ENCODE peak calls at places on chromosomes 2 and 18, in five cellular contexts. One of them, this sample, is unnamed.

GRCh38 chr2:205650450-205650849 is 31.9 kb upstream of the NRP2 start:
- DNase-seq in mammary epithelial cell: peak
- DNase-seq in SK-N-SH: no peak
- DNase-seq in substantia nigra: no peak
- DNase-seq in fibroblast of lung: peak
- DNase-seq in this sample: no peak

GRCh38 chr2:85866165-85866659 is 22.6 kb downstream of the ST3GAL5 start:
- DNase-seq in SK-N-SH: no peak
- DNase-seq in mammary epithelial cell: no peak
- DNase-seq in fibroblast of lung: peak
- DNase-seq in substantia nigra: no peak
- DNase-seq in this sample: no peak

GRCh38 chr18:8602040-8602439 is 7.2 kb upstream of the RAB12 start:
- DNase-seq in mammary epithelial cell: no peak
- DNase-seq in fibroblast of lung: no peak
- DNase-seq in substantia nigra: no peak
- DNase-seq in SK-N-SH: no peak
- DNase-seq in this sample: no peak

GRCh38 chr2:239057533-239057932 is 209.6 kb downstream of the TWIST2 start:
- DNase-seq in substantia nigra: no peak
- DNase-seq in SK-N-SH: no peak
- DNase-seq in mammary epithelial cell: no peak
- DNase-seq in fibroblast of lung: peak
- DNase-seq in this sample: no peak

GRCh38 chr2:148259674-148260073 is 238.8 kb downstream of the MBD5 start:
- DNase-seq in fibroblast of lung: peak
- DNase-seq in mammary epithelial cell: peak
- DNase-seq in substantia nigra: no peak
- DNase-seq in SK-N-SH: no peak
- DNase-seq in this sample: peak

GRCh38 chr18:23067236-23067635 is 68.0 kb upstream of the CABLES1 start:
- DNase-seq in mammary epithelial cell: no peak
- DNase-seq in substantia nigra: no peak
- DNase-seq in fibroblast of lung: peak
- DNase-seq in SK-N-SH: no peak
- DNase-seq in this sample: no peak

GRCh38 chr2:96095116-96095636 is 21.2 kb downstream of the ADRA2B start:
- DNase-seq in substantia nigra: no peak
- DNase-seq in fibroblast of lung: no peak
- DNase-seq in mammary epithelial cell: no peak
- DNase-seq in SK-N-SH: no peak
- DNase-seq in this sample: no peak

GRCh38 chr2:178756843-178757242 is 50.4 kb downstream of the TTN start:
- DNase-seq in substantia nigra: no peak
- DNase-seq in SK-N-SH: no peak
- DNase-seq in mammary epithelial cell: peak
- DNase-seq in fibroblast of lung: peak
- DNase-seq in this sample: no peak

GRCh38 chr2:10385933-10386773 is 62.0 kb downstream of the ODC1 start:
- DNase-seq in substantia nigra: no peak
- DNase-seq in SK-N-SH: no peak
- DNase-seq in mammary epithelial cell: no peak
- DNase-seq in fibroblast of lung: peak
- DNase-seq in this sample: no peak

GRCh38 chr2:180110469-180110868 is 103.4 kb upstream of the CWC22 start:
- DNase-seq in SK-N-SH: no peak
- DNase-seq in fibroblast of lung: no peak
- DNase-seq in substantia nigra: no peak
- DNase-seq in mammary epithelial cell: no peak
- DNase-seq in this sample: no peak

GRCh38 chr2:237819231-237819630 is 20.7 kb downstream of the RBM44 start:
- DNase-seq in substantia nigra: no peak
- DNase-seq in fibroblast of lung: peak
- DNase-seq in SK-N-SH: no peak
- DNase-seq in mammary epithelial cell: no peak
- DNase-seq in this sample: no peak

GRCh38 chr18:76445741-76446232 is 49.3 kb downstream of the ZNF516 start:
- DNase-seq in SK-N-SH: peak
- DNase-seq in fibroblast of lung: no peak
- DNase-seq in substantia nigra: no peak
- DNase-seq in mammary epithelial cell: no peak
- DNase-seq in this sample: no peak

GRCh38 chr2:234960091-234961088 is 8.6 kb downstream of the SH3BP4 start:
- DNase-seq in SK-N-SH: no peak
- DNase-seq in fibroblast of lung: peak
- DNase-seq in substantia nigra: no peak
- DNase-seq in mammary epithelial cell: no peak
- DNase-seq in this sample: no peak
- H3K27ac ChIP-seq in SK-N-SH: no peak
- H3K27ac ChIP-seq in fibroblast of lung: peak
- H3K27ac ChIP-seq in substantia nigra: peak
- H3K27ac ChIP-seq in mammary epithelial cell: no peak
- H3K27ac ChIP-seq in this sample: no peak

GRCh38 chr2:73836141-73836943 is 7.6 kb downstream of the STAMBP start:
- DNase-seq in SK-N-SH: no peak
- DNase-seq in substantia nigra: no peak
- DNase-seq in mammary epithelial cell: no peak
- DNase-seq in fibroblast of lung: no peak
- DNase-seq in this sample: no peak

GRCh38 chr2:73841912-73842738 is 13.4 kb downstream of the STAMBP start:
- DNase-seq in substantia nigra: no peak
- DNase-seq in mammary epithelial cell: no peak
- DNase-seq in SK-N-SH: no peak
- DNase-seq in fibroblast of lung: no peak
- DNase-seq in this sample: no peak

GRCh38 chr2:73839653-73840411 is 11.1 kb downstream of the STAMBP start:
- DNase-seq in mammary epithelial cell: no peak
- DNase-seq in SK-N-SH: no peak
- DNase-seq in fibroblast of lung: peak
- DNase-seq in substantia nigra: no peak
- DNase-seq in this sample: no peak

GRCh38 chr2:73837847-73838585 is 9.3 kb downstream of the STAMBP start:
- DNase-seq in mammary epithelial cell: no peak
- DNase-seq in SK-N-SH: no peak
- DNase-seq in fibroblast of lung: no peak
- DNase-seq in substantia nigra: no peak
- DNase-seq in this sample: no peak

GRCh38 chr2:73838889-73839539 is 10.3 kb downstream of the STAMBP start:
- DNase-seq in substantia nigra: no peak
- DNase-seq in fibroblast of lung: peak
- DNase-seq in mammary epithelial cell: no peak
- DNase-seq in SK-N-SH: no peak
- DNase-seq in this sample: no peak
- H3K27ac ChIP-seq in substantia nigra: peak
- H3K27ac ChIP-seq in fibroblast of lung: no peak
- H3K27ac ChIP-seq in mammary epithelial cell: no peak
- H3K27ac ChIP-seq in SK-N-SH: peak
- H3K27ac ChIP-seq in this sample: peak

GRCh38 chr2:241105641-241106040 is 3.6 kb upstream of the MTERF4 start:
- DNase-seq in substantia nigra: no peak
- DNase-seq in fibroblast of lung: no peak
- DNase-seq in SK-N-SH: no peak
- DNase-seq in mammary epithelial cell: no peak
- DNase-seq in this sample: no peak

GRCh38 chr2:241103176-241103595 is 1.1 kb upstream of the MTERF4 start:
- DNase-seq in substantia nigra: no peak
- DNase-seq in SK-N-SH: no peak
- DNase-seq in mammary epithelial cell: no peak
- DNase-seq in fibroblast of lung: no peak
- DNase-seq in this sample: no peak

GRCh38 chr2:241099246-241099645 is 2.8 kb downstream of the MTERF4 start:
- DNase-seq in mammary epithelial cell: no peak
- DNase-seq in SK-N-SH: no peak
- DNase-seq in fibroblast of lung: no peak
- DNase-seq in substantia nigra: no peak
- DNase-seq in this sample: no peak

GRCh38 chr2:241107384-241107783 is 5.3 kb upstream of the MTERF4 start:
- DNase-seq in mammary epithelial cell: no peak
- DNase-seq in SK-N-SH: no peak
- DNase-seq in fibroblast of lung: no peak
- DNase-seq in substantia nigra: no peak
- DNase-seq in this sample: no peak

DNA sequence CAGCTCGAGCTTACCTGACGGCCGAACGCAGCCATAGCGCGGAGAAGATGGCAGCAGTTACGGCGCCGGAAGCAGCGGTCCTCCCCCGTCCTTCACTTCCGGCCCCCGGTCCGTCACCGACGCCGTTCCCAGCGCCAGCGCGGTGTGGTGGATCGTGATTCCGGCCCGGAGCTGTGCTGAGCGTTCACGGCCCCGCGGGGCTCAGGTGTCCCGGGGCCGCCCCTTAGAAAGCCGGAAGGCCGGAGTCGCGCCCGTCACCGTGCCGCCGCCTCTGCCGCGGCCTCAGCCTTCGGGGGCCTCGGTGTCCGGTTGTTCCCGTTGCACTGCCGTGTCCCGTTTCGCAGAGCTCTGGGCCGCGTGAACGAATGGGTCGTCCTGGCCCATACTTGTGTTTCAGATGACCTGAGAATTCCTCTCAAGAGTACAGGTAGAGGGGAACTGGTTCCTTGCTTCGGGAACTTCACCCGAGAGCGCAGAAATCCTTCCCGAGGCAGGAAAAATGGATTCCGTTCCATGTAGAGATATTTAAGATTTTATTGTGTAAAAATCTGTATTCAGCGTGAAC is at the start of gene MTERF4:
- DNase-seq in substantia nigra: peak
- DNase-seq in SK-N-SH: peak
- DNase-seq in mammary epithelial cell: peak
- DNase-seq in fibroblast of lung: peak
- DNase-seq in this sample: peak
- H3K27ac ChIP-seq in substantia nigra: peak
- H3K27ac ChIP-seq in SK-N-SH: peak
- H3K27ac ChIP-seq in mammary epithelial cell: peak
- H3K27ac ChIP-seq in fibroblast of lung: peak
- H3K27ac ChIP-seq in this sample: peak

DNA sequence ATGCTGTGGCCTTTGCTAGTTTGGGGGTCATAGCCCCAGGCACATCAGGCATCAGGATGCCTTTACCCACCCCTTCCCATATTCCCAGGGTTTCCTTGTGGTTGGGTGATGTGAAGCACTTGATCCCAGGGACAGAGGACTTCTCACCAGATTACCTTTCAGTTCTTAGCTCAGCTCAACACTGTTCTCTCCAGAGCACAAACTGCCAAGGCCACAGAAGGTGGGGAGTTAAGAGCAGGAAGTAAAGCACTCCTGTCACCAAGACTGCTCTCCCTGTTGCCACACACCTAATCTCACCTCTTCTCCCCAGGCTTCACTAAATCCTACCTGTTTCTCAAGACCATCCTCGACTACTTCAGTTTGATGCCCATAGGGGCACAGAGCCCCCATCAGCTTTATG is 25.9 kb downstream of the FHOD3 start:
- DNase-seq in fibroblast of lung: no peak
- DNase-seq in mammary epithelial cell: no peak
- DNase-seq in substantia nigra: no peak
- DNase-seq in SK-N-SH: no peak
- DNase-seq in this sample: no peak
- H3K27ac ChIP-seq in fibroblast of lung: no peak
- H3K27ac ChIP-seq in mammary epithelial cell: no peak
- H3K27ac ChIP-seq in substantia nigra: no peak
- H3K27ac ChIP-seq in SK-N-SH: no peak
- H3K27ac ChIP-seq in this sample: no peak

DNA sequence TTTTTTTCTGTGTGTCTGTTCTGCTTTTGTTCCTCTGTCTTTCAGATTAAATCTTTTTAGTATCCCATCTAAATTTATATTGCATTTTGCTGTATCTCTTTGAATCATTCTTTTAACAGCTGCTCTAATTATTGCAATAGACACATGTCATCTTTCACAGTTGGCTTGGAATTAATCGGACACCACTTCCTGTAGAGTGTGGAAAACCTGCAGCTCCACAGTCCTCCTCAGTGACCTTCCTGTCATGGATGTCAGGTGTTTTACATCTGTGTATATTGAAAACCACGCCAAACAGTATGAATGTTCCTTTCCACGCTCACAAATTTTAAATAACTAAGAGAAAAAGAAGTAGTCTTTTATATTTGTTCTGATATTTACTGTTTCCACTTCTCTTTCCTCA is 135.3 kb downstream of the PXDN start:
- DNase-seq in substantia nigra: no peak
- DNase-seq in SK-N-SH: no peak
- DNase-seq in fibroblast of lung: no peak
- DNase-seq in mammary epithelial cell: no peak
- DNase-seq in this sample: no peak
- H3K27ac ChIP-seq in substantia nigra: no peak
- H3K27ac ChIP-seq in SK-N-SH: no peak
- H3K27ac ChIP-seq in fibroblast of lung: no peak
- H3K27ac ChIP-seq in mammary epithelial cell: no peak
- H3K27ac ChIP-seq in this sample: no peak

GRCh38 chr2:9000442-9000841 is 3.0 kb downstream of the MBOAT2 start:
- DNase-seq in mammary epithelial cell: no peak
- DNase-seq in fibroblast of lung: no peak
- DNase-seq in SK-N-SH: no peak
- DNase-seq in substantia nigra: no peak
- DNase-seq in this sample: no peak

GRCh38 chr2:8999802-9000201 is 3.7 kb downstream of the MBOAT2 start:
- DNase-seq in substantia nigra: no peak
- DNase-seq in SK-N-SH: no peak
- DNase-seq in mammary epithelial cell: no peak
- DNase-seq in fibroblast of lung: no peak
- DNase-seq in this sample: no peak

GRCh38 chr2:9002313-9002636 is 1.2 kb downstream of the MBOAT2 start:
- DNase-seq in fibroblast of lung: no peak
- DNase-seq in substantia nigra: no peak
- DNase-seq in mammary epithelial cell: no peak
- DNase-seq in SK-N-SH: no peak
- DNase-seq in this sample: no peak

GRCh38 chr2:9001778-9002177 is 1.7 kb downstream of the MBOAT2 start:
- DNase-seq in mammary epithelial cell: no peak
- DNase-seq in substantia nigra: no peak
- DNase-seq in fibroblast of lung: no peak
- DNase-seq in SK-N-SH: no peak
- DNase-seq in this sample: no peak

DNA sequence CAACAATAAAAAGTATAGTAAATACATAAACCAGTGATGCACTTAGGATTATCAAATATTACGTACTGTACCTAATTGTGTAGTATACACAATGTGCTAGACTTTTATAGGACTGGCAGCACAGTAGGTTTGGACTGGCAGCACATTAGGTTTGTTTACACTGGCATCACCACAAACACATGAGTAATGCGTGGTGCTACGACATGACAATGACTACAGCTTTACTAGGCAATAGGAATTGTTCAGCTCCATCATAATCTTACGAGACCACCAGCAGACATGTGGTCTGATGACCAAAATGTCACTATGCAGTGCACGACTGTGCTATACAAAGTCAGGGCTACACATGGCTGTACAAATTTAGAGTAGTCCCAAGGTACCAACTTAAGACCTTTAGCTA is 2.3 kb downstream of the MBOAT2 start:
- DNase-seq in substantia nigra: no peak
- DNase-seq in mammary epithelial cell: peak
- DNase-seq in fibroblast of lung: peak
- DNase-seq in SK-N-SH: no peak
- DNase-seq in this sample: peak
- H3K27ac ChIP-seq in substantia nigra: no peak
- H3K27ac ChIP-seq in mammary epithelial cell: no peak
- H3K27ac ChIP-seq in fibroblast of lung: no peak
- H3K27ac ChIP-seq in SK-N-SH: no peak
- H3K27ac ChIP-seq in this sample: peak

This sample was measured in epithelial cell of prostate.